ENCODE peak calls at places on chromosomes 13 and 19, in eight cellular contexts. B, L, D, G, H, Z, O and N are unnamed samples.

GRCh38 chr19:35027851-35028599 is 2.2 kb upstream of the SCN1B start:
- DNase-seq in B (no peak), L (no peak), D (no peak), G (peak), H (peak), Z (no peak), O (no peak), N (no peak)

GRCh38 chr19:29139227-29139626 is 73.7 kb downstream of the UQCRFS1 start:
- DNase-seq in B (no peak), L (no peak), D (no peak), G (no peak), H (no peak), Z (no peak), O (no peak), N (no peak)

GRCh38 chr19:6424190-6424938 is at the start of gene KHSRP:
- DNase-seq in B (no peak), L (peak), D (no peak), G (peak), H (peak), Z (peak), O (peak), N (no peak)

GRCh38 chr13:67048793-67049150 is 181.4 kb downstream of the PCDH9 start:
- DNase-seq in B (no peak), L (no peak), D (peak), G (peak), H (no peak), Z (no peak), O (no peak), N (no peak)

GRCh38 chr13:92175330-92175729 is 776.9 kb downstream of the GPC5 start:
- DNase-seq in B (no peak), L (peak), D (peak), G (no peak), H (peak), Z (peak), O (no peak), N (peak)

GRCh38 chr13:76210262-76210661 is 574.1 kb downstream of the LMO7 start:
- DNase-seq in B (no peak), L (no peak), D (no peak), G (peak), H (no peak), Z (no peak), O (no peak), N (no peak)

GRCh38 chr19:45768644-45769053 is 403 bp downstream of the SIX5 start:
- DNase-seq in B (no peak), L (peak), D (peak), G (peak), H (no peak), Z (no peak), O (peak), N (peak)

GRCh38 chr13:30331331-30331771 is 24.0 kb upstream of the KATNAL1 start:
- DNase-seq in B (no peak), L (no peak), D (no peak), G (no peak), H (no peak), Z (no peak), O (peak), N (peak)

GRCh38 chr19:49064768-49065611 is at the start of gene NTF4:
- DNase-seq in B (no peak), L (peak), D (peak), G (peak), H (peak), Z (peak), O (no peak), N (no peak)

GRCh38 chr19:35468637-35469036 is 20.6 kb downstream of the FFAR2 start:
- DNase-seq in B (peak), L (peak), D (peak), G (peak), H (peak), Z (peak), O (no peak), N (peak)

GRCh38 chr13:110683203-110683883 is 22.6 kb downstream of the CARS2 start:
- DNase-seq in B (no peak), L (no peak), D (peak), G (no peak), H (no peak), Z (no peak), O (no peak), N (peak)

GRCh38 chr13:113364371-113364932 is 522 bp upstream of the GRTP1 start:
- DNase-seq in B (no peak), L (no peak), D (no peak), G (no peak), H (peak), Z (no peak), O (no peak), N (no peak)

GRCh38 chr13:84648069-84648640 is 765.9 kb upstream of the SLITRK1 start:
- DNase-seq in B (no peak), L (no peak), D (peak), G (no peak), H (no peak), Z (no peak), O (no peak), N (no peak)

GRCh38 chr19:5968431-5969373 is 9.2 kb downstream of the RANBP3 start:
- DNase-seq in B (no peak), L (peak), D (no peak), G (no peak), H (no peak), Z (no peak), O (no peak), N (no peak)

GRCh38 chr13:90868321-90868920 is 479.1 kb upstream of the MIR17HG start:
- DNase-seq in B (no peak), L (peak), D (peak), G (no peak), H (peak), Z (no peak), O (no peak), N (peak)

GRCh38 chr13:67258482-67258881 is 28.3 kb upstream of the PCDH9 start:
- DNase-seq in B (no peak), L (no peak), D (peak), G (no peak), H (no peak), Z (no peak), O (no peak), N (no peak)

GRCh38 chr19:18470153-18470552 is 32.2 kb upstream of the ISYNA1 start:
- DNase-seq in B (no peak), L (peak), D (no peak), G (no peak), H (peak), Z (peak), O (no peak), N (no peak)

GRCh38 chr13:54640719-54641118 is 1612.1 kb downstream of the OLFM4 start:
- DNase-seq in B (no peak), L (no peak), D (no peak), G (no peak), H (no peak), Z (no peak), O (no peak), N (no peak)

GRCh38 chr19:6705931-6706632 is 14.4 kb downstream of the C3 start:
- DNase-seq in B (no peak), L (no peak), D (no peak), G (no peak), H (no peak), Z (no peak), O (peak), N (no peak)

GRCh38 chr13:42380420-42381164 is 108.6 kb downstream of the AKAP11 start:
- DNase-seq in B (no peak), L (no peak), D (no peak), G (no peak), H (no peak), Z (no peak), O (no peak), N (no peak)

GRCh38 chr13:20462533-20462915 is 63.1 kb downstream of the CRYL1 start:
- DNase-seq in B (no peak), L (no peak), D (no peak), G (no peak), H (no peak), Z (no peak), O (no peak), N (no peak)

GRCh38 chr13:73228546-73228945 is 169.7 kb downstream of the KLF5 start:
- DNase-seq in B (no peak), L (no peak), D (peak), G (no peak), H (no peak), Z (no peak), O (no peak), N (no peak)

GRCh38 chr13:99119686-99120085 is 81.0 kb upstream of the UBAC2 start:
- DNase-seq in B (no peak), L (no peak), D (no peak), G (no peak), H (no peak), Z (no peak), O (no peak), N (no peak)